ENCODE peak calls at places on chromosomes 7 and 10, in eight cellular contexts. One of them, this sample, is unnamed.

GRCh38 chr7:70764004-70764691 is 367.8 kb upstream of the GALNT17 start:
- ATAC-seq in K562: no peak
- ATAC-seq in upper lobe of left lung: no peak
- ATAC-seq in HCT116: no peak
- ATAC-seq in HepG2: no peak
- ATAC-seq in GM23338: no peak
- ATAC-seq in GM12878: peak; percentile 88
- ATAC-seq in Panc1: no peak
- ATAC-seq in this sample: no peak

GRCh38 chr7:98196706-98197605 is 14.3 kb upstream of the BHLHA15 start:
- ATAC-seq in HCT116: no peak
- ATAC-seq in HepG2: no peak
- ATAC-seq in upper lobe of left lung: peak; percentile 42
- ATAC-seq in GM23338: no peak
- ATAC-seq in K562: no peak
- ATAC-seq in GM12878: no peak
- ATAC-seq in Panc1: peak; percentile 36
- ATAC-seq in this sample: no peak

GRCh38 chr10:12690525-12691139 is 310.9 kb downstream of the CCDC3 start:
- ATAC-seq in K562: no peak
- ATAC-seq in GM12878: no peak
- ATAC-seq in HCT116: no peak
- ATAC-seq in upper lobe of left lung: no peak
- ATAC-seq in HepG2: no peak
- ATAC-seq in GM23338: peak; percentile 25
- ATAC-seq in Panc1: no peak
- ATAC-seq in this sample: no peak

GRCh38 chr10:26944261-26944882 is 83.6 kb upstream of the ABI1 start:
- ATAC-seq in upper lobe of left lung: no peak
- ATAC-seq in GM12878: no peak
- ATAC-seq in HepG2: no peak
- ATAC-seq in K562: peak; percentile 67
- ATAC-seq in Panc1: no peak
- ATAC-seq in GM23338: no peak
- ATAC-seq in HCT116: no peak
- ATAC-seq in this sample: no peak

GRCh38 chr7:89770156-89770555 is 384.1 kb upstream of the STEAP1 start:
- ATAC-seq in GM12878: no peak
- ATAC-seq in HepG2: no peak
- ATAC-seq in Panc1: no peak
- ATAC-seq in K562: no peak
- ATAC-seq in HCT116: no peak
- ATAC-seq in GM23338: no peak
- ATAC-seq in upper lobe of left lung: no peak
- ATAC-seq in this sample: no peak

GRCh38 chr7:64893401-64893800 is 9.7 kb upstream of the ZNF273 start:
- ATAC-seq in GM23338: peak; percentile 7
- ATAC-seq in upper lobe of left lung: no peak
- ATAC-seq in GM12878: no peak
- ATAC-seq in HCT116: no peak
- ATAC-seq in K562: peak; percentile 6
- ATAC-seq in HepG2: no peak
- ATAC-seq in Panc1: no peak
- ATAC-seq in this sample: no peak

GRCh38 chr7:21076054-21076453 is 289.4 kb upstream of the SP8 start:
- ATAC-seq in Panc1: no peak
- ATAC-seq in HepG2: peak; percentile 80
- ATAC-seq in K562: no peak
- ATAC-seq in upper lobe of left lung: no peak
- ATAC-seq in HCT116: no peak
- ATAC-seq in GM12878: no peak
- ATAC-seq in GM23338: peak; percentile 74
- ATAC-seq in this sample: no peak

GRCh38 chr10:112967200-112967599 is 17.2 kb downstream of the TCF7L2 start:
- ATAC-seq in HepG2: no peak
- ATAC-seq in HCT116: no peak
- ATAC-seq in GM23338: no peak
- ATAC-seq in GM12878: no peak
- ATAC-seq in K562: no peak
- ATAC-seq in upper lobe of left lung: no peak
- ATAC-seq in Panc1: peak; percentile 36
- ATAC-seq in this sample: no peak

GRCh38 chr7:130844811-130845580 is 111.0 kb upstream of the KLF14 start:
- ATAC-seq in HCT116: peak; percentile 77
- ATAC-seq in Panc1: peak; percentile 20
- ATAC-seq in K562: no peak
- ATAC-seq in HepG2: no peak
- ATAC-seq in upper lobe of left lung: no peak
- ATAC-seq in GM12878: no peak
- ATAC-seq in GM23338: no peak
- ATAC-seq in this sample: peak; percentile 26

GRCh38 chr7:101913247-101913721 is 95.9 kb downstream of the CUX1 start:
- ATAC-seq in K562: no peak
- ATAC-seq in GM23338: no peak
- ATAC-seq in HepG2: no peak
- ATAC-seq in GM12878: no peak
- ATAC-seq in Panc1: no peak
- ATAC-seq in upper lobe of left lung: no peak
- ATAC-seq in HCT116: no peak
- ATAC-seq in this sample: no peak

GRCh38 chr7:100975391-100975821 is 6.0 kb downstream of the MUC12 start:
- ATAC-seq in Panc1: no peak
- ATAC-seq in GM12878: no peak
- ATAC-seq in HepG2: no peak
- ATAC-seq in GM23338: no peak
- ATAC-seq in K562: no peak
- ATAC-seq in upper lobe of left lung: no peak
- ATAC-seq in HCT116: no peak
- ATAC-seq in this sample: no peak

GRCh38 chr10:72058989-72059842 is 29.1 kb downstream of the SPOCK2 start:
- ATAC-seq in Panc1: no peak
- ATAC-seq in GM23338: no peak
- ATAC-seq in HCT116: no peak
- ATAC-seq in HepG2: no peak
- ATAC-seq in GM12878: no peak
- ATAC-seq in upper lobe of left lung: no peak
- ATAC-seq in K562: no peak
- ATAC-seq in this sample: no peak

GRCh38 chr10:34689053-34689452 is 126.0 kb downstream of the PARD3 start:
- ATAC-seq in upper lobe of left lung: no peak
- ATAC-seq in HCT116: no peak
- ATAC-seq in Panc1: no peak
- ATAC-seq in GM23338: no peak
- ATAC-seq in K562: no peak
- ATAC-seq in GM12878: no peak
- ATAC-seq in HepG2: no peak
- ATAC-seq in this sample: no peak

GRCh38 chr7:30764030-30764991 is 6.9 kb upstream of the MINDY4 start:
- ATAC-seq in K562: no peak
- ATAC-seq in GM12878: peak; percentile 86
- ATAC-seq in upper lobe of left lung: peak; percentile 57
- ATAC-seq in GM23338: no peak
- ATAC-seq in Panc1: no peak
- ATAC-seq in HCT116: no peak
- ATAC-seq in HepG2: no peak
- ATAC-seq in this sample: peak; percentile 83

GRCh38 chr10:74032900-74033655 is 35.2 kb downstream of the VCL start:
- ATAC-seq in Panc1: no peak
- ATAC-seq in HepG2: no peak
- ATAC-seq in GM23338: no peak
- ATAC-seq in GM12878: no peak
- ATAC-seq in K562: peak; percentile 7
- ATAC-seq in HCT116: no peak
- ATAC-seq in upper lobe of left lung: no peak
- ATAC-seq in this sample: no peak

GRCh38 chr10:101858723-101859500 is 15.3 kb upstream of the KCNIP2 start:
- ATAC-seq in upper lobe of left lung: no peak
- ATAC-seq in K562: no peak
- ATAC-seq in HepG2: no peak
- ATAC-seq in GM12878: peak; percentile 91
- ATAC-seq in HCT116: no peak
- ATAC-seq in Panc1: no peak
- ATAC-seq in GM23338: no peak
- ATAC-seq in this sample: no peak

GRCh38 chr10:99678921-99679320 is 19.6 kb downstream of the ENTPD7 start:
- ATAC-seq in HepG2: no peak
- ATAC-seq in GM23338: no peak
- ATAC-seq in Panc1: no peak
- ATAC-seq in GM12878: no peak
- ATAC-seq in upper lobe of left lung: no peak
- ATAC-seq in K562: no peak
- ATAC-seq in HCT116: no peak
- ATAC-seq in this sample: no peak

GRCh38 chr7:27113991-27114866 is 11.7 kb upstream of the HOXA2 start:
- ATAC-seq in HepG2: no peak
- ATAC-seq in GM23338: no peak
- ATAC-seq in HCT116: peak; percentile 30
- ATAC-seq in K562: no peak
- ATAC-seq in Panc1: peak; percentile 46
- ATAC-seq in upper lobe of left lung: peak; percentile 3
- ATAC-seq in GM12878: no peak
- ATAC-seq in this sample: peak; percentile 54

GRCh38 chr7:27112361-27112760 is 9.9 kb upstream of the HOXA2 start:
- ATAC-seq in GM23338: no peak
- ATAC-seq in HCT116: no peak
- ATAC-seq in K562: no peak
- ATAC-seq in GM12878: no peak
- ATAC-seq in HepG2: no peak
- ATAC-seq in Panc1: no peak
- ATAC-seq in upper lobe of left lung: no peak
- ATAC-seq in this sample: no peak

GRCh38 chr7:27110977-27111752 is 8.7 kb upstream of the HOXA2 start:
- ATAC-seq in GM23338: no peak
- ATAC-seq in HepG2: no peak
- ATAC-seq in HCT116: no peak
- ATAC-seq in GM12878: no peak
- ATAC-seq in Panc1: no peak
- ATAC-seq in upper lobe of left lung: no peak
- ATAC-seq in K562: no peak
- ATAC-seq in this sample: peak; percentile 30

GRCh38 chr7:27111753-27112277 is 9.3 kb upstream of the HOXA2 start:
- ATAC-seq in HepG2: no peak
- ATAC-seq in K562: no peak
- ATAC-seq in GM23338: no peak
- ATAC-seq in upper lobe of left lung: no peak
- ATAC-seq in HCT116: no peak
- ATAC-seq in GM12878: no peak
- ATAC-seq in Panc1: no peak
- ATAC-seq in this sample: no peak

GRCh38 chr7:27112960-27113949 is 10.8 kb upstream of the HOXA2 start:
- ATAC-seq in HepG2: no peak
- ATAC-seq in K562: peak; percentile 92
- ATAC-seq in upper lobe of left lung: no peak
- ATAC-seq in GM12878: no peak
- ATAC-seq in GM23338: peak; percentile 18
- ATAC-seq in Panc1: peak; percentile 12
- ATAC-seq in HCT116: peak; percentile 36
- ATAC-seq in this sample: peak; percentile 2
- H3K4me3 ChIP-seq in HepG2: no peak overlapping the region
- H3K4me3 ChIP-seq in K562: no peak overlapping the region
- H3K4me3 ChIP-seq in upper lobe of left lung: peak overlapping the region; percentile 72
- H3K4me3 ChIP-seq in GM12878: no peak overlapping the region
- H3K4me3 ChIP-seq in GM23338: peak overlapping the region; percentile 48
- H3K4me3 ChIP-seq in Panc1: peak overlapping the region; percentile 77
- H3K4me3 ChIP-seq in HCT116: peak overlapping the region; percentile 74
- H3K4me3 ChIP-seq in this sample: peak overlapping the region; percentile 79

GRCh38 chr7:149144996-149145850 is 2.0 kb upstream of the ZNF398 start:
- ATAC-seq in upper lobe of left lung: peak; percentile 35
- ATAC-seq in HCT116: peak; percentile 8
- ATAC-seq in HepG2: no peak
- ATAC-seq in GM12878: no peak
- ATAC-seq in K562: no peak
- ATAC-seq in GM23338: peak; percentile 29
- ATAC-seq in Panc1: no peak
- ATAC-seq in this sample: no peak
- TF ChIP-seq POLR2AphosphoS5 in upper lobe of left lung: no peak
- TF ChIP-seq POLR2AphosphoS5 in HCT116: no peak
- TF ChIP-seq POLR2AphosphoS5 in HepG2: no peak
- TF ChIP-seq POLR2AphosphoS5 in GM12878: no peak
- TF ChIP-seq POLR2AphosphoS5 in K562: peak; percentile 4
- TF ChIP-seq POLR2AphosphoS5 in GM23338: no peak
- TF ChIP-seq POLR2AphosphoS5 in Panc1: no peak
- TF ChIP-seq POLR2AphosphoS5 in this sample: no peak

GRCh38 chr7:79403451-79403850 is 50.0 kb downstream of the MAGI2 start:
- ATAC-seq in HCT116: no peak
- ATAC-seq in GM12878: no peak
- ATAC-seq in Panc1: no peak
- ATAC-seq in GM23338: no peak
- ATAC-seq in HepG2: no peak
- ATAC-seq in K562: no peak
- ATAC-seq in upper lobe of left lung: no peak
- ATAC-seq in this sample: peak; percentile 43

GRCh38 chr7:79405368-79405767 is 48.1 kb downstream of the MAGI2 start:
- ATAC-seq in GM12878: no peak
- ATAC-seq in HepG2: peak; percentile 69
- ATAC-seq in Panc1: no peak
- ATAC-seq in GM23338: no peak
- ATAC-seq in HCT116: no peak
- ATAC-seq in upper lobe of left lung: no peak
- ATAC-seq in K562: no peak
- ATAC-seq in this sample: no peak

GRCh38 chr7:79403879-79404278 is 49.6 kb downstream of the MAGI2 start:
- ATAC-seq in HCT116: no peak
- ATAC-seq in HepG2: no peak
- ATAC-seq in Panc1: no peak
- ATAC-seq in GM23338: no peak
- ATAC-seq in K562: no peak
- ATAC-seq in upper lobe of left lung: no peak
- ATAC-seq in GM12878: no peak
- ATAC-seq in this sample: no peak

GRCh38 chr7:79407351-79407750 is 46.1 kb downstream of the MAGI2 start:
- ATAC-seq in upper lobe of left lung: no peak
- ATAC-seq in GM23338: no peak
- ATAC-seq in K562: no peak
- ATAC-seq in HepG2: no peak
- ATAC-seq in Panc1: no peak
- ATAC-seq in GM12878: no peak
- ATAC-seq in HCT116: no peak
- ATAC-seq in this sample: no peak

DNA sequence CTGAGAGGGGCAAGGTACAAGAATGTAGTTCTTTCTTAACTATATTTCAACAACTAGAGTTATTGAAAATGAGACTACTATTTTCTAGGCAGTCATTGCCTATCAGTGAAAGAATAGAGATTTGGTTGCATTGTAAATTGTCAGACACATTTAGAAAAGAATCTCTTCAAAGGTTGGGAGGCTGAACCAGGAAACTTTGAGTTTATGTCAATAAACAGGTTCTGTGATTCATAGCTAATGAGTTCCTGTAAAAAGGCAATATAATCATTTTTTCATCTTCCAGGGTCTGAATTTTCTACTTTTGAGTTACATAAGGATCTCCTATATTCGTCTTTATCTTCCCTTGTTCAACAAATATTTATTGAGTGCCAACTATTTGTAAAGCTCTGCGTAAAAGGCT is 47.1 kb downstream of the MAGI2 start:
- ATAC-seq in HCT116: no peak
- ATAC-seq in GM23338: no peak
- ATAC-seq in K562: no peak
- ATAC-seq in GM12878: no peak
- ATAC-seq in Panc1: no peak
- ATAC-seq in upper lobe of left lung: no peak
- ATAC-seq in HepG2: no peak
- ATAC-seq in this sample: no peak
- H3K4me3 ChIP-seq in HCT116: no peak overlapping the region
- H3K4me3 ChIP-seq in GM23338: no peak overlapping the region
- H3K4me3 ChIP-seq in K562: no peak overlapping the region
- H3K4me3 ChIP-seq in GM12878: no peak overlapping the region
- H3K4me3 ChIP-seq in Panc1: no peak overlapping the region
- H3K4me3 ChIP-seq in upper lobe of left lung: no peak overlapping the region
- H3K4me3 ChIP-seq in HepG2: no peak overlapping the region
- H3K4me3 ChIP-seq in this sample: no peak overlapping the region

GRCh38 chr10:75220258-75220657 is 9.7 kb downstream of the VDAC2 start:
- ATAC-seq in HCT116: no peak
- ATAC-seq in upper lobe of left lung: no peak
- ATAC-seq in Panc1: no peak
- ATAC-seq in GM23338: no peak
- ATAC-seq in K562: no peak
- ATAC-seq in GM12878: no peak
- ATAC-seq in HepG2: no peak
- ATAC-seq in this sample: no peak
- TF ChIP-seq POLR2AphosphoS5 in HCT116: no peak
- TF ChIP-seq POLR2AphosphoS5 in upper lobe of left lung: no peak
- TF ChIP-seq POLR2AphosphoS5 in Panc1: no peak
- TF ChIP-seq POLR2AphosphoS5 in GM23338: no peak
- TF ChIP-seq POLR2AphosphoS5 in K562: no peak
- TF ChIP-seq POLR2AphosphoS5 in GM12878: no peak
- TF ChIP-seq POLR2AphosphoS5 in HepG2: no peak
- TF ChIP-seq POLR2AphosphoS5 in this sample: no peak

This sample was measured in gastroesophageal sphincter.